ENCODE peak calls at places on chromosomes 12 and 14, in ten cellular contexts. W is uterus; X is activated CD4-positive, alpha-beta T cell treated with anti-CD3 and anti-CD28 coated beads, Interleukin-2, amount 50 U/mL, for 48 hours; N is stimulated activated CD8-positive, alpha-beta memory T cell treated with anti-CD3 and anti-CD28 coated beads, Interleukin-4, amount 100 ng/mL, for 24 hours; B is adipocyte; L is heart right ventricle; R is hippocampal formation; H is MV-4-11; A is amygdala; T is HT1080. U is an unnamed sample.

GRCh38 chr12:52539024-52539820 is 13.7 kb downstream of the KRT71 start:
- DNase-seq in W (no peak), X (no peak), N (no peak), B (peak; percentile 80), L (no peak), R (no peak), H (no peak), A (no peak), T (no peak), U (no peak)

GRCh38 chr12:106020736-106021135 is 118.0 kb downstream of the NUAK1 start:
- DNase-seq in W (no peak), X (no peak), N (no peak), B (no peak), L (no peak), R (no peak), H (no peak), A (no peak), T (no peak), U (no peak)

GRCh38 chr12:27343255-27344000 is 10.8 kb downstream of the BMAL2 start:
- DNase-seq in W (no peak), X (no peak), N (no peak), B (peak; percentile 86), L (no peak), R (no peak), H (no peak), A (no peak), T (peak; percentile 91), U (no peak)

GRCh38 chr12:128794661-128795529 is 28.9 kb downstream of the SLC15A4 start:
- DNase-seq in W (no peak), X (no peak), N (no peak), B (no peak), L (no peak), R (no peak), H (peak; percentile 11), A (no peak), T (no peak), U (no peak)

GRCh38 chr12:44839785-44840184 is 36.3 kb downstream of the NELL2 start:
- DNase-seq in W (no peak), X (no peak), N (no peak), B (no peak), L (no peak), R (no peak), H (no peak), A (no peak), T (no peak), U (no peak)

GRCh38 chr14:44316647-44317432 is 190.2 kb downstream of the FSCB start:
- DNase-seq in W (no peak), X (peak; percentile 7), N (no peak), B (peak; percentile 20), L (no peak), R (peak; percentile 14), H (peak; percentile 95), A (peak; percentile 8), T (peak; percentile 92), U (no peak)

GRCh38 chr12:132413931-132414588 is 75.9 kb upstream of the FBRSL1 start:
- DNase-seq in W (no peak), X (no peak), N (no peak), B (no peak), L (no peak), R (no peak), H (no peak), A (no peak), T (no peak), U (peak; percentile 57)

GRCh38 chr12:53828598-53828997 is 76.8 kb upstream of the CISTR start:
- DNase-seq in W (no peak), X (no peak), N (no peak), B (no peak), L (no peak), R (no peak), H (no peak), A (no peak), T (peak; percentile 16), U (no peak)

GRCh38 chr12:66280573-66280972 is 21.7 kb upstream of the HELB start:
- DNase-seq in W (no peak), X (no peak), N (no peak), B (no peak), L (no peak), R (no peak), H (peak; percentile 79), A (no peak), T (no peak), U (no peak)

GRCh38 chr12:125229878-125230530 is 164.8 kb downstream of the AACS start:
- DNase-seq in W (no peak), X (no peak), N (no peak), B (no peak), L (no peak), R (no peak), H (no peak), A (no peak), T (no peak), U (no peak)

GRCh38 chr14:68282479-68283377 is 463.1 kb downstream of the RAD51B start:
- DNase-seq in W (no peak), X (peak; percentile 23), N (no peak), B (no peak), L (no peak), R (no peak), H (no peak), A (no peak), T (no peak), U (no peak)

GRCh38 chr14:30706704-30707103 is 84.6 kb downstream of the SCFD1 start:
- DNase-seq in W (no peak), X (no peak), N (no peak), B (no peak), L (no peak), R (no peak), H (no peak), A (no peak), T (no peak), U (no peak)

GRCh38 chr14:64878775-64879634 is 702 bp downstream of the SPTB start:
- DNase-seq in W (no peak), X (peak; percentile 6), N (no peak), B (peak; percentile 9), L (peak; percentile 6), R (no peak), H (no peak), A (no peak), T (no peak), U (no peak)

GRCh38 chr12:21975293-21975692 is 34.1 kb upstream of the ABCC9 start:
- DNase-seq in W (no peak), X (no peak), N (no peak), B (no peak), L (no peak), R (no peak), H (no peak), A (no peak), T (no peak), U (no peak)

GRCh38 chr12:1540690-1541089 is 53.7 kb downstream of the FBXL14 start:
- DNase-seq in W (no peak), X (no peak), N (no peak), B (no peak), L (no peak), R (no peak), H (no peak), A (no peak), T (peak; percentile 73), U (no peak)

GRCh38 chr12:62618948-62619347 is 152.3 kb downstream of the MON2 start:
- DNase-seq in W (no peak), X (no peak), N (no peak), B (no peak), L (no peak), R (no peak), H (no peak), A (no peak), T (no peak), U (no peak)

GRCh38 chr14:53047302-53047701 is 96.5 kb upstream of the FERMT2 start:
- DNase-seq in W (no peak), X (no peak), N (no peak), B (peak; percentile 64), L (no peak), R (no peak), H (no peak), A (no peak), T (no peak), U (no peak)

GRCh38 chr12:6062427-6063378 is 61.8 kb downstream of the VWF start:
- DNase-seq in W (peak; percentile 30), X (peak; percentile 55), N (peak; percentile 42), B (peak; percentile 76), L (peak; percentile 51), R (peak; percentile 26), H (peak; percentile 15), A (peak; percentile 38), T (peak; percentile 44), U (peak; percentile 61)

GRCh38 chr12:10285919-10286318 is 21.8 kb upstream of the KLRD1 start:
- DNase-seq in W (no peak), X (no peak), N (peak; percentile 26), B (no peak), L (no peak), R (no peak), H (no peak), A (no peak), T (no peak), U (no peak)

GRCh38 chr14:23562822-23563472 is 4.6 kb downstream of the AP1G2 start:
- DNase-seq in W (no peak), X (peak; percentile 58), N (peak; percentile 34), B (peak; percentile 81), L (no peak), R (peak; percentile 38), H (peak; percentile 42), A (peak; percentile 29), T (peak; percentile 56), U (peak; percentile 67)

GRCh38 chr14:50093496-50093895 is 22.9 kb downstream of the VCPKMT start:
- DNase-seq in W (no peak), X (no peak), N (no peak), B (no peak), L (no peak), R (no peak), H (no peak), A (no peak), T (no peak), U (no peak)

GRCh38 chr12:121810234-121810817 is 6.5 kb downstream of the SETD1B start:
- DNase-seq in W (no peak), X (no peak), N (no peak), B (no peak), L (no peak), R (no peak), H (no peak), A (no peak), T (no peak), U (no peak)

GRCh38 chr12:48768736-48769135 is 20.2 kb downstream of the ADCY6 start:
- DNase-seq in W (no peak), X (no peak), N (no peak), B (no peak), L (no peak), R (no peak), H (no peak), A (no peak), T (no peak), U (no peak)

GRCh38 chr14:58772061-58772604 is 134.4 kb downstream of the DACT1 start:
- DNase-seq in W (no peak), X (no peak), N (no peak), B (no peak), L (no peak), R (no peak), H (no peak), A (no peak), T (no peak), U (no peak)

GRCh38 chr12:102883204-102883799 is 33.7 kb downstream of the PAH start:
- DNase-seq in W (peak; percentile 56), X (peak; percentile 43), N (peak; percentile 4), B (peak; percentile 79), L (peak; percentile 20), R (peak; percentile 45), H (no peak), A (peak; percentile 28), T (peak; percentile 40), U (peak; percentile 66)

GRCh38 chr12:28269851-28270250 is 79.6 kb downstream of the CCDC91 start:
- DNase-seq in W (no peak), X (no peak), N (no peak), B (no peak), L (no peak), R (no peak), H (no peak), A (no peak), T (no peak), U (no peak)

GRCh38 chr14:39034481-39035296 is 68.3 kb downstream of the SEC23A start:
- DNase-seq in W (no peak), X (no peak), N (no peak), B (peak; percentile 45), L (no peak), R (no peak), H (no peak), A (peak; percentile 1), T (no peak), U (no peak)

GRCh38 chr14:65002586-65003210 is 16.0 kb downstream of the FNTB start:
- DNase-seq in W (no peak), X (no peak), N (no peak), B (peak; percentile 58), L (no peak), R (no peak), H (peak; percentile 42), A (no peak), T (peak; percentile 50), U (no peak)

U was measured in progenitor cell of endocrine pancreas.